ENCODE peak calls at places on chromosomes 2 and 18, in four cellular contexts. S is PC-9, U is A549, M is retinal pigment epithelial cell. T is an unnamed sample.

GRCh38 chr2:63081404-63081803 is 30.8 kb downstream of the OTX1 start:
- DNase-seq in S (no peak), U (no peak), M (no peak), T (no peak)

GRCh38 chr2:75003276-75003675 is 44.8 kb downstream of the POLE4 start:
- DNase-seq in S (no peak), M (no peak), U (no peak), T (no peak)

GRCh38 chr2:237498341-237498740 is 11.3 kb downstream of the MLPH start:
- DNase-seq in S (no peak), M (no peak), U (no peak), T (no peak)

GRCh38 chr18:47343291-47343690 is 91.8 kb upstream of the SKOR2 start:
- DNase-seq in U (no peak), M (no peak), S (no peak), T (no peak)

GRCh38 chr2:241040811-241041334 is 42.5 kb downstream of the SNED1 start:
- DNase-seq in U (no peak), S (no peak), M (no peak), T (no peak)

GRCh38 chr2:146295080-146295670 is 1549.7 kb upstream of the ACVR2A start:
- DNase-seq in S (no peak), M (no peak), U (no peak), T (no peak)

GRCh38 chr2:172038121-172038520 is 38.4 kb downstream of the METAP1D start:
- DNase-seq in S (no peak), U (no peak), M (no peak), T (no peak)

GRCh38 chr2:189096769-189097447 is 82.7 kb downstream of the COL5A2 start:
- DNase-seq in U (peak), M (peak), S (peak), T (peak)

GRCh38 chr2:148817210-148817708 is 57.8 kb upstream of the KIF5C start:
- DNase-seq in U (no peak), S (no peak), M (no peak), T (no peak)

GRCh38 chr2:242010567-242011513 is 141.3 kb downstream of the RTP5 start:
- DNase-seq in S (no peak), U (no peak), M (no peak), T (peak)

GRCh38 chr2:105381119-105381668 is 17.7 kb downstream of the FHL2 start:
- DNase-seq in M (no peak), S (no peak), U (no peak), T (no peak)

GRCh38 chr2:240793313-240794177 is 26.5 kb downstream of the KIF1A start:
- DNase-seq in U (no peak), M (no peak), S (no peak), T (no peak)

GRCh38 chr2:237171396-237171795 is 85.7 kb downstream of the COPS8 start:
- DNase-seq in S (peak), M (peak), U (peak), T (peak)

GRCh38 chr2:187138240-187138639 is 289.3 kb upstream of the ZSWIM2 start:
- DNase-seq in U (no peak), S (peak), M (no peak), T (peak)

GRCh38 chr18:13382683-13382989 is 164.1 kb downstream of the LDLRAD4 start:
- DNase-seq in M (no peak), U (no peak), S (peak), T (no peak)

GRCh38 chr18:939958-940357 is 35.3 kb downstream of the ADCYAP1 start:
- DNase-seq in U (no peak), M (no peak), S (no peak), T (no peak)

GRCh38 chr2:60294901-60295590 is 258.4 kb downstream of the BCL11A start:
- DNase-seq in S (no peak), U (no peak), M (no peak), T (no peak)

GRCh38 chr2:241469746-241470145 is 38.6 kb downstream of the STK25 start:
- DNase-seq in U (no peak), M (no peak), S (no peak), T (no peak)

GRCh38 chr2:138516030-138516704 is 14.6 kb downstream of the SPOPL start:
- DNase-seq in M (no peak), S (no peak), U (no peak), T (peak)

GRCh38 chr2:86185517-86186212 is 9.6 kb downstream of the IMMT start:
- DNase-seq in M (no peak), S (no peak), U (no peak), T (no peak)

GRCh38 chr2:220076734-220077133 is 449.3 kb downstream of the SLC4A3 start:
- DNase-seq in U (no peak), M (peak), S (no peak), T (peak)

GRCh38 chr18:58213445-58213844 is 169.4 kb downstream of the NEDD4L start:
- DNase-seq in U (no peak), M (no peak), S (no peak), T (peak)

GRCh38 chr2:202014328-202015034 is 19.2 kb upstream of the FZD7 start:
- DNase-seq in U (no peak), S (no peak), M (no peak), T (no peak)

GRCh38 chr2:218895326-218895725 is 14.7 kb downstream of the WNT10A start:
- DNase-seq in S (peak), U (no peak), M (no peak), T (no peak)

GRCh38 chr18:55475916-55476315 is 112.1 kb downstream of the TCF4 start:
- DNase-seq in U (no peak), S (no peak), M (no peak), T (no peak)

GRCh38 chr2:238835726-238836301 is 12.1 kb upstream of the TWIST2 start:
- DNase-seq in U (no peak), S (no peak), M (no peak), T (no peak)

GRCh38 chr2:176924909-176925548 is 287.6 kb upstream of the HNRNPA3 start:
- DNase-seq in S (no peak), M (no peak), U (no peak), T (no peak)

GRCh38 chr2:40448476-40449079 is 3.3 kb downstream of the SLC8A1 start:
- DNase-seq in U (peak), S (no peak), M (no peak), T (no peak)

GRCh38 chr2:142234701-142235100 is 103.9 kb upstream of the LRP1B start:
- DNase-seq in S (no peak), U (no peak), M (no peak), T (no peak)

GRCh38 chr18:28013064-28013463 is 163.9 kb downstream of the CDH2 start:
- DNase-seq in U (no peak), S (no peak), M (no peak), T (no peak)

GRCh38 chr2:115208493-115209164 is 766.2 kb downstream of the DPP10 start:
- DNase-seq in S (no peak), U (no peak), M (no peak), T (no peak)

GRCh38 chr2:177275041-177275440 is 10.5 kb upstream of the NFE2L2 start:
- DNase-seq in U (no peak), M (no peak), S (no peak), T (peak)

GRCh38 chr2:149692837-149693518 is 105.4 kb upstream of the MMADHC start:
- DNase-seq in S (no peak), U (no peak), M (peak), T (no peak)

GRCh38 chr18:79941473-79942119 is 9.9 kb downstream of the SLC66A2 start:
- DNase-seq in U (no peak), S (no peak), M (no peak), T (no peak)

GRCh38 chr2:128748336-128748735 is 429.7 kb upstream of the HS6ST1 start:
- DNase-seq in M (no peak), U (no peak), S (no peak), T (no peak)

GRCh38 chr2:124534015-124534414 is 508.9 kb downstream of the CNTNAP5 start:
- DNase-seq in S (no peak), M (no peak), U (no peak), T (no peak)

GRCh38 chr2:228507870-228508269 is 326.4 kb upstream of the SPHKAP start:
- DNase-seq in U (no peak), S (no peak), M (no peak), T (no peak)
- H3K4me3 ChIP-seq in U (no peak), S (no peak), M (no peak), T (no peak)

GRCh38 chr2:165902929-165903328 is 50.6 kb downstream of the TTC21B start:
- DNase-seq in M (no peak), U (no peak), S (no peak), T (peak)
- TF ChIP-seq CTCF in M (no peak), U (no peak), S (no peak), T (peak)

DNA sequence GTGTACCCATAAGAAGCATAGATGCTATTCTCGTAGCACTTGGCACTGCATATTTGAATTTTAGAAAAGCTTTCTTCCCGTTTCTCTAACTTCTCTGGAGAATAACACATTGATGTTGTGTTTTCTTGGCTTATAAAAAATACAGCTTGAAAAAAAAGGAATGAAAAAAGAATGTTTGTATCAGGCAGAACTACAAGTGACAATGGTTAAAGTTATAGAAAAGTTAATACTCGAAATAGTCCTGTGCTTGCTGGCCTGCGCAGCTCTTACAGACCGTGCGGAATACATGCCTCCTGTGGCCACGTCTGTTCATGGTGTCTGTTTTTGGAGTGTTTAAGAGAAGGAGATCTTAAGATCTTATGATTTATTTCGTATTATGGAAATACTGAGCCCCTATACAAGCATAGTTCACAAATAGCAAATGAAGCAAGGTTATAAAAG is 808 bp downstream of the DUSP19 start:
- DNase-seq in M (no peak), U (no peak), S (no peak), T (no peak)
- H3K4me3 ChIP-seq in M (peak), U (peak), S (peak), T (peak)

DNA sequence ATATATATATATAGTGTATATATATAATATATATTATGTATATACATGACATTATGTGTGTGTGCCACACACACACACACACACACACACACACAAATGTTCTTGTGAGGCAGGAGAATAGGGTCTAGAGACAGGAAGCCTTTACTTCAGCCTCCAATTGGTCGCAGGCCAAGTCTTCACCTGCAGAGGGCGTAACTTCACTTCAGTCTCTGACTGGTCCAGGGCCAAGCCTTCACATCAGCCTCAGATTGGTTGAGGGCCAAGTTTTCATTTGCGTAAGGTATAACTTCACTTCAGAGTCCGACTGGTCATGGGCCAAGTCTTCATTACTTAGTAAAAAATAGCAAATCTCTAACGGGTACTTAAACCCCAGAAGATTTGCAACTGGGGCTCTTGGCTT is 13.2 kb upstream of the SS18 start:
- DNase-seq in M (no peak), S (no peak), U (no peak), T (no peak)
- TF ChIP-seq CTCF in M (peak), S (no peak), U (no peak), T (no peak)

GRCh38 chr18:75203456-75204261 is 5.3 kb downstream of the PTGR3 start:
- DNase-seq in S (no peak), M (no peak), U (no peak), T (no peak)
- H3K4me3 ChIP-seq in S (no peak), M (peak), U (no peak), T (peak)

DNA sequence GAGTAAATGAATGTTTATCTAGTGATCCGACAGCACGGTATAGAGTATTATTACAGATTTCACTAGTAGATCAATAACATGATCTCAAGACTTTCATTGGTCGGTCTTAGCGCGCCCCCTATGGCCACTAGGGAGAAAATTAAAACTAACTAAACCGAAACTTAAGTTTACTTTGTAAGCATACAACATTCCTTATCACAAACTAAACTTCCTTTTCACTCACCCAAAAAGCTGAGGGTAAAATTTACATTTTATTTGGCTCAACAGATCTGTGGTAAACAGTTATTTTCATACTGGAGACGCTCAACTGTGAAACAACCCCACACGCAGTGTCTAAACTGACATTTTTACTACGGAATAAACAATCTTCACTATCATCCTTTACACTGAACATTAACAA is 215.6 kb upstream of the MAP2 start:
- DNase-seq in U (no peak), S (peak), M (peak), T (no peak)
- TF ChIP-seq CTCF in U (peak), S (peak), M (peak), T (peak)

DNA sequence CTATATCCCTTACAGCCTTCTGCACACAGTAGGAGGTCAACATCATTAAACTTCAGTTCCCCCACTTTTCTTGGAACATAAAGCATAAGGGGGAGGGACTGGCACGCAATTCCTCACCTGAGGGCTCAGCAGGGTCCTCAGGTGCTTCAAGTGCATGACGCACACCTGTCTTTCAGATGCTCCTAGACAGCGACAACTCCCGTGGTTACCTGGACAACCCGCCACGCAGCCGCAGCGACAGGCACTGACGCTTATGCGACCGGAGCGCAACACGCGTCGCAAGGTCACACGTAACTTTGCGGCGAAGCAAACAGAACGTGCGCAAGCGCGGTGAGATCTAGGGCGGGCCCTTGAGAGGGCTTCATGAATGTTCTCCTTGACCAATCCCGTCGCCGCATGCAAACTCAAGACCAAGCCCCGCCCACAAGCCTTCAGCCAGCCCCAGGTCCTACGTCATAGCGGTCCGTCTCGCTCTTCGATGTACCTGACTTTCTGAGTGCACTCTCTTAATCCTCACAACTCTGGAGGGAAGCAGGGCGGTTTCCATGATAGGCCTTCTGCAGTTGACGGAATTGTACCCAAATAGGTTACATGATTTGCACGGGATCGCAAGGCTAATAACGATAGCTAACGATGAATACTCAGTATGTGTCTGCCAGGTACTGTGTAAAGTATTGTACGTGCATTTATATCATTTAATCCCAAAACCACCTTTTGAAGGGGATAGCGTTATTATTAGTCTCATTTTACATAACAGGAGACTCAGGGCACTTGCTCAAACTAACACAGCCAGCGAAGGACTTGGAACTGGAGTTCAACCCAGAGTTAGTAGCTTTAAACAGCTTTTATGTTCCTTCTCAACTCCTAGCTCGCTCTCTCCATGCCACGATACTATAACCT is at the start of gene IFT172:
- DNase-seq in U (peak), S (peak), M (peak), T (peak)
- H3K4me3 ChIP-seq in U (peak), S (peak), M (peak), T (peak)

GRCh38 chr2:445896-446295 is 158.0 kb upstream of the ALKAL2 start:
- DNase-seq in S (no peak), M (no peak), U (no peak), T (no peak)
- TF ChIP-seq CTCF in S (no peak), M (no peak), U (no peak), T (no peak)

DNA sequence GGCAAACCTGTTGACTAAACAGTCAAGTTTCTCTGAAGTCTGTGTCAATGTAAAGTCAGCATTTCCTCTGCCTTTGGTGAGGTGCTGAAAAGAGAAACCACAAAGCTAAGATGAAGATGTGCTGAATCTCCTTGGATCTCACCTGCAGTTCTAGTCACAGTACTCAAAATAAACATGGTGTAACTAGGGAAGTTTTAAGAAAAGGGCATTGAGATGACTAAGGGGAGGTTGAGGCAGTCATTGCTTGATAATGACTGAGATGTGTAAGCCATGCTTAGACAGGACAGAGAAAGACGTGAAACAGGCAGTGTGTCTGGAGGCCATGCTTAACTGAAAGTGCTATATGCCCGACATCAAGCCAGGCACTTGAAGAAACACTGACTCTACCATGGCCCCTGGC is 1010.0 kb upstream of the CELF4 start:
- DNase-seq in S (no peak), M (no peak), U (no peak), T (no peak)
- H3K4me3 ChIP-seq in S (no peak), M (no peak), U (no peak), T (no peak)

GRCh38 chr18:76937597-76937996 is 115.2 kb downstream of the ZNF236 start:
- DNase-seq in M (no peak), S (no peak), U (no peak), T (no peak)
- TF ChIP-seq CTCF in M (peak), S (no peak), U (no peak), T (no peak)